ENCODE peak calls at places on chromosomes 6 and 20, in seven cellular contexts. One of them, this sample, is unnamed.

GRCh38 chr20:63878855-63879254 is 13.8 kb downstream of the TPD52L2 start:
- DNase-seq in AG10803: no peak
- DNase-seq in neural progenitor cell: no peak
- DNase-seq in progenitor cell of endocrine pancreas: no peak
- DNase-seq in LNCaP clone FGC: no peak
- DNase-seq in endothelial cell: no peak
- DNase-seq in adrenal gland: no peak
- DNase-seq in this sample: no peak

GRCh38 chr20:64051532-64052325 is 2.3 kb upstream of the SOX18 start:
- DNase-seq in LNCaP clone FGC: no peak
- DNase-seq in neural progenitor cell: no peak
- DNase-seq in AG10803: no peak
- DNase-seq in adrenal gland: no peak
- DNase-seq in progenitor cell of endocrine pancreas: no peak
- DNase-seq in endothelial cell: no peak
- DNase-seq in this sample: no peak

GRCh38 chr20:32114305-32114960 is 4.9 kb downstream of the TM9SF4 start:
- DNase-seq in endothelial cell: no peak
- DNase-seq in progenitor cell of endocrine pancreas: no peak
- DNase-seq in adrenal gland: peak
- DNase-seq in AG10803: peak
- DNase-seq in LNCaP clone FGC: no peak
- DNase-seq in neural progenitor cell: no peak
- DNase-seq in this sample: no peak

GRCh38 chr6:163438940-163439335 is 24.4 kb downstream of the QKI start:
- DNase-seq in adrenal gland: peak
- DNase-seq in endothelial cell: no peak
- DNase-seq in LNCaP clone FGC: no peak
- DNase-seq in AG10803: no peak
- DNase-seq in progenitor cell of endocrine pancreas: no peak
- DNase-seq in neural progenitor cell: no peak
- DNase-seq in this sample: peak

GRCh38 chr6:149079911-149080501 is 237.5 kb upstream of the TAB2 start:
- DNase-seq in LNCaP clone FGC: no peak
- DNase-seq in AG10803: peak
- DNase-seq in progenitor cell of endocrine pancreas: no peak
- DNase-seq in neural progenitor cell: no peak
- DNase-seq in endothelial cell: no peak
- DNase-seq in adrenal gland: no peak
- DNase-seq in this sample: no peak

GRCh38 chr20:664151-664550 is 11.2 kb upstream of the SRXN1 start:
- DNase-seq in AG10803: no peak
- DNase-seq in LNCaP clone FGC: no peak
- DNase-seq in endothelial cell: no peak
- DNase-seq in neural progenitor cell: no peak
- DNase-seq in adrenal gland: no peak
- DNase-seq in progenitor cell of endocrine pancreas: no peak
- DNase-seq in this sample: no peak

GRCh38 chr20:59802471-59803221 is 130.8 kb downstream of the SYCP2 start:
- DNase-seq in adrenal gland: no peak
- DNase-seq in AG10803: no peak
- DNase-seq in neural progenitor cell: no peak
- DNase-seq in progenitor cell of endocrine pancreas: no peak
- DNase-seq in endothelial cell: no peak
- DNase-seq in LNCaP clone FGC: no peak
- DNase-seq in this sample: no peak

GRCh38 chr6:134182528-134182927 is 130.1 kb upstream of the SLC2A12 start:
- DNase-seq in adrenal gland: no peak
- DNase-seq in LNCaP clone FGC: no peak
- DNase-seq in progenitor cell of endocrine pancreas: no peak
- DNase-seq in neural progenitor cell: peak
- DNase-seq in endothelial cell: no peak
- DNase-seq in AG10803: no peak
- DNase-seq in this sample: no peak

GRCh38 chr6:19802656-19803055 is 34.5 kb upstream of the ID4 start:
- DNase-seq in neural progenitor cell: no peak
- DNase-seq in progenitor cell of endocrine pancreas: no peak
- DNase-seq in AG10803: no peak
- DNase-seq in LNCaP clone FGC: no peak
- DNase-seq in endothelial cell: no peak
- DNase-seq in adrenal gland: no peak
- DNase-seq in this sample: no peak

GRCh38 chr6:125316621-125317020 is 14.9 kb upstream of the HDDC2 start:
- DNase-seq in neural progenitor cell: peak
- DNase-seq in LNCaP clone FGC: no peak
- DNase-seq in progenitor cell of endocrine pancreas: no peak
- DNase-seq in AG10803: no peak
- DNase-seq in adrenal gland: no peak
- DNase-seq in endothelial cell: no peak
- DNase-seq in this sample: no peak

GRCh38 chr6:108453601-108454157 is 107.0 kb upstream of the FOXO3 start:
- DNase-seq in neural progenitor cell: no peak
- DNase-seq in progenitor cell of endocrine pancreas: no peak
- DNase-seq in LNCaP clone FGC: no peak
- DNase-seq in adrenal gland: no peak
- DNase-seq in endothelial cell: no peak
- DNase-seq in AG10803: peak
- DNase-seq in this sample: no peak

GRCh38 chr6:16764188-16764950 is 3.1 kb upstream of the ATXN1 start:
- DNase-seq in AG10803: peak
- DNase-seq in LNCaP clone FGC: no peak
- DNase-seq in progenitor cell of endocrine pancreas: no peak
- DNase-seq in neural progenitor cell: no peak
- DNase-seq in adrenal gland: no peak
- DNase-seq in endothelial cell: no peak
- DNase-seq in this sample: no peak

GRCh38 chr20:23072892-23073586 is 13.1 kb downstream of the CD93 start:
- DNase-seq in endothelial cell: no peak
- DNase-seq in LNCaP clone FGC: no peak
- DNase-seq in neural progenitor cell: no peak
- DNase-seq in progenitor cell of endocrine pancreas: no peak
- DNase-seq in adrenal gland: no peak
- DNase-seq in AG10803: no peak
- DNase-seq in this sample: no peak

GRCh38 chr6:134802426-134803058 is 147.4 kb downstream of the ALDH8A1 start:
- DNase-seq in LNCaP clone FGC: peak
- DNase-seq in AG10803: peak
- DNase-seq in progenitor cell of endocrine pancreas: no peak
- DNase-seq in endothelial cell: no peak
- DNase-seq in adrenal gland: no peak
- DNase-seq in neural progenitor cell: no peak
- DNase-seq in this sample: no peak

GRCh38 chr6:9138856-9139426 is 703.6 kb upstream of the SLC35B3 start:
- DNase-seq in AG10803: peak
- DNase-seq in progenitor cell of endocrine pancreas: no peak
- DNase-seq in neural progenitor cell: no peak
- DNase-seq in LNCaP clone FGC: no peak
- DNase-seq in adrenal gland: no peak
- DNase-seq in endothelial cell: no peak
- DNase-seq in this sample: no peak

GRCh38 chr6:25389501-25389900 is 110.3 kb downstream of the CARMIL1 start:
- DNase-seq in AG10803: peak
- DNase-seq in endothelial cell: no peak
- DNase-seq in neural progenitor cell: no peak
- DNase-seq in LNCaP clone FGC: no peak
- DNase-seq in adrenal gland: no peak
- DNase-seq in progenitor cell of endocrine pancreas: no peak
- DNase-seq in this sample: no peak

GRCh38 chr6:45548657-45549515 is 171.2 kb upstream of the SUPT3H start:
- DNase-seq in LNCaP clone FGC: no peak
- DNase-seq in adrenal gland: no peak
- DNase-seq in endothelial cell: no peak
- DNase-seq in AG10803: no peak
- DNase-seq in progenitor cell of endocrine pancreas: no peak
- DNase-seq in neural progenitor cell: no peak
- DNase-seq in this sample: no peak

GRCh38 chr6:169800668-169801395 is 49.4 kb downstream of the ERMARD start:
- DNase-seq in adrenal gland: peak
- DNase-seq in LNCaP clone FGC: peak
- DNase-seq in progenitor cell of endocrine pancreas: peak
- DNase-seq in endothelial cell: no peak
- DNase-seq in AG10803: peak
- DNase-seq in neural progenitor cell: no peak
- DNase-seq in this sample: peak

GRCh38 chr6:93418448-93419303 is 683 bp downstream of the EPHA7 start:
- DNase-seq in endothelial cell: peak
- DNase-seq in LNCaP clone FGC: no peak
- DNase-seq in adrenal gland: no peak
- DNase-seq in AG10803: no peak
- DNase-seq in neural progenitor cell: peak
- DNase-seq in progenitor cell of endocrine pancreas: peak
- DNase-seq in this sample: peak

GRCh38 chr6:11653028-11653583 is 115.6 kb downstream of the TMEM170B start:
- DNase-seq in AG10803: peak
- DNase-seq in adrenal gland: peak
- DNase-seq in endothelial cell: peak
- DNase-seq in neural progenitor cell: no peak
- DNase-seq in progenitor cell of endocrine pancreas: no peak
- DNase-seq in LNCaP clone FGC: no peak
- DNase-seq in this sample: no peak

GRCh38 chr20:25127761-25128537 is 46.0 kb upstream of the VSX1 start:
- DNase-seq in LNCaP clone FGC: no peak
- DNase-seq in progenitor cell of endocrine pancreas: no peak
- DNase-seq in endothelial cell: no peak
- DNase-seq in AG10803: no peak
- DNase-seq in neural progenitor cell: no peak
- DNase-seq in adrenal gland: no peak
- DNase-seq in this sample: no peak

GRCh38 chr6:128327890-128328289 is 192.5 kb downstream of the PTPRK start:
- DNase-seq in AG10803: peak
- DNase-seq in adrenal gland: no peak
- DNase-seq in progenitor cell of endocrine pancreas: no peak
- DNase-seq in neural progenitor cell: peak
- DNase-seq in endothelial cell: peak
- DNase-seq in LNCaP clone FGC: no peak
- DNase-seq in this sample: no peak
- TF ChIP-seq CTCF in AG10803: peak
- TF ChIP-seq CTCF in adrenal gland: peak
- TF ChIP-seq CTCF in progenitor cell of endocrine pancreas: peak
- TF ChIP-seq CTCF in neural progenitor cell: peak
- TF ChIP-seq CTCF in endothelial cell: peak
- TF ChIP-seq CTCF in LNCaP clone FGC: peak
- TF ChIP-seq CTCF in this sample: peak

GRCh38 chr6:15247750-15248450 is 2.0 kb downstream of the JARID2 start:
- DNase-seq in AG10803: peak
- DNase-seq in LNCaP clone FGC: no peak
- DNase-seq in adrenal gland: peak
- DNase-seq in progenitor cell of endocrine pancreas: peak
- DNase-seq in endothelial cell: peak
- DNase-seq in neural progenitor cell: peak
- DNase-seq in this sample: peak
- TF ChIP-seq CTCF in AG10803: no peak
- TF ChIP-seq CTCF in LNCaP clone FGC: peak
- TF ChIP-seq CTCF in adrenal gland: peak
- TF ChIP-seq CTCF in progenitor cell of endocrine pancreas: peak
- TF ChIP-seq CTCF in endothelial cell: peak
- TF ChIP-seq CTCF in neural progenitor cell: peak
- TF ChIP-seq CTCF in this sample: peak

GRCh38 chr6:116115781-116116180 is 10.2 kb downstream of the COL10A1 start:
- DNase-seq in endothelial cell: no peak
- DNase-seq in adrenal gland: no peak
- DNase-seq in neural progenitor cell: no peak
- DNase-seq in progenitor cell of endocrine pancreas: no peak
- DNase-seq in LNCaP clone FGC: no peak
- DNase-seq in AG10803: peak
- DNase-seq in this sample: no peak
- TF ChIP-seq CTCF in endothelial cell: peak
- TF ChIP-seq CTCF in adrenal gland: no peak
- TF ChIP-seq CTCF in neural progenitor cell: peak
- TF ChIP-seq CTCF in progenitor cell of endocrine pancreas: peak
- TF ChIP-seq CTCF in LNCaP clone FGC: no peak
- TF ChIP-seq CTCF in AG10803: peak
- TF ChIP-seq CTCF in this sample: peak

DNA sequence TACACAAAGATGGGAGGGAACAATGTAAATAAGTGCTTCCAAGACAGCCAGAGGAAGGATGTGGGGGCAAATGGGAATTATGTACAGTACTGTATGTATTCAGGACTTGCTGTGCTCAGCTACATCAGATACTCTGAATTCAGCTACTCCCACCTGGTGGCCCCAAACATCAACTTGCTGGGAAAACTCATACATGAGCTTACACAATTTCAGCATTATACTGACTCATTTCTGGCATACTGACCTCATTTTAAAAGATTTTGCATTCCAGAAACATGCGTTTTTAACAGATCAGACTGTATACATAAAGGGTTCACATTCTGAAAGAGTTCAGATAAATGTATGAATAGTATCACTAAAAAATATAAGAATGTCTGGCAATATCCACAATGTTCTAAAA is 59.7 kb downstream of the GPX5 start:
- DNase-seq in neural progenitor cell: no peak
- DNase-seq in endothelial cell: no peak
- DNase-seq in adrenal gland: no peak
- DNase-seq in AG10803: no peak
- DNase-seq in progenitor cell of endocrine pancreas: no peak
- DNase-seq in LNCaP clone FGC: no peak
- DNase-seq in this sample: no peak
- TF ChIP-seq CTCF in neural progenitor cell: no peak
- TF ChIP-seq CTCF in endothelial cell: no peak
- TF ChIP-seq CTCF in adrenal gland: no peak
- TF ChIP-seq CTCF in AG10803: no peak
- TF ChIP-seq CTCF in progenitor cell of endocrine pancreas: peak
- TF ChIP-seq CTCF in LNCaP clone FGC: no peak
- TF ChIP-seq CTCF in this sample: no peak

DNA sequence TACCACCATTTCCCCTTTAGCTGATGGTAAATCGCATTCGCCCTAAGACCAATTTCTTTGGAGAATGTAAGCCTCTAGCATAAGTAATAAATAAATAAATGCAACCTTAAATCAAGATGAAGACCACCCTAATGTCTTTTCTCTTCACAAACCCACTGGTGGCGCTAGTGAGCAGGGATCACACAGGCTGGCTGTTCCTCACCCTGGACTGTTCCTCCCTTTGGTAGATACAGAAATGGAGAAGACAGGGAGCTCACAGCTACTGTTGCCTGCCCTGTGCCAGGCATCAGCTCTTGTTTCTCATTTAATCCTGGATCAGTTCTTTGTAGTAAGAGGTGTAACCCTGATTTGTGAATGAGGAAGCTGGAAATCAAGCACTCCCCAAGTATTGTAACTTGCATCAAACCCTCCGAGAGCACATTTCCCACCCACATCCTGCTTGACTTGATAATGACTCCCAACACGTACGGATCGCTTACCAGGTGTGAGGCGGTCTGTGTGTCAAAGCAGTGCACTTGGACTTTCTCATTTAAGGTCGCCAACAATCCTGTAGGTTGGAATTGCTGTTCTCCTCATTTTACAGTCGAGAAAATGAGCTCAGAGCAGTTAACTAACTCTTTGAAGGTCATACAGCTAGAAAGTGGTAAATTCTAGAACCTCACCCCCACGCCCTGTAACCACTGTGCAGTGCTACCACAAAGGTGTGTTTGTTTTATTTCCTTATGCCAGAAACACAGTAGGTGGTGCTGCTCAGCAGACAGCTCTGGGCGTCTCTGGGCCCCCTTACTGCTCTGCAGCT is 236.2 kb downstream of the TSHZ2 start:
- DNase-seq in AG10803: no peak
- DNase-seq in progenitor cell of endocrine pancreas: no peak
- DNase-seq in adrenal gland: no peak
- DNase-seq in neural progenitor cell: peak
- DNase-seq in LNCaP clone FGC: no peak
- DNase-seq in endothelial cell: peak
- DNase-seq in this sample: peak
- TF ChIP-seq CTCF in AG10803: no peak
- TF ChIP-seq CTCF in progenitor cell of endocrine pancreas: peak
- TF ChIP-seq CTCF in adrenal gland: no peak
- TF ChIP-seq CTCF in neural progenitor cell: peak
- TF ChIP-seq CTCF in LNCaP clone FGC: peak
- TF ChIP-seq CTCF in endothelial cell: peak
- TF ChIP-seq CTCF in this sample: peak

This sample was measured in glutamatergic neuron.